ENCODE peak calls at places on chromosomes 11 and 22, in five cellular contexts. C is CD8-positive, alpha-beta T cell; S is gastrocnemius medialis; L is adrenal gland; T is uterus. K is an unnamed sample.
A peak's percentile ranks its signal among the peaks of the same experiment; 100 is the strongest.

GRCh38 chr22:47854226-47854625 is 1091.8 kb downstream of the TBC1D22A start:
- DNase-seq in L (no peak), C (no peak), S (no peak), T (no peak), K (no peak)

GRCh38 chr22:47102648-47103047 is 340.2 kb downstream of the TBC1D22A start:
- DNase-seq in C (no peak), L (no peak), S (no peak), T (no peak), K (no peak)

GRCh38 chr11:95922536-95923440 is 1.1 kb downstream of the MTMR2 start:
- DNase-seq in S (no peak), C (no peak), T (no peak), L (no peak), K (no peak)

GRCh38 chr22:17159504-17159951 is 451 bp upstream of the HDHD5 start:
- DNase-seq in C (peak; percentile 30), T (no peak), S (peak; percentile 44), L (peak; percentile 55), K (no peak)

GRCh38 chr11:17257200-17257599 is 19.3 kb upstream of the NUCB2 start:
- DNase-seq in L (no peak), S (no peak), C (no peak), T (no peak), K (no peak)

GRCh38 chr11:2562181-2562581 is 117.4 kb downstream of the KCNQ1 start:
- DNase-seq in L (peak; percentile 54), T (no peak), S (no peak), C (no peak), K (peak; percentile 59)

GRCh38 chr11:8381871-8382396 is 118.3 kb upstream of the LMO1 start:
- DNase-seq in L (no peak), T (no peak), C (no peak), S (no peak), K (peak; percentile 69)

GRCh38 chr22:29040385-29041275 is 21.0 kb downstream of the C22orf31 start:
- DNase-seq in S (peak; percentile 41), C (peak; percentile 65), T (peak; percentile 60), L (peak; percentile 79), K (no peak)

GRCh38 chr11:18703001-18703763 is 4.6 kb downstream of the TMEM86A start:
- DNase-seq in T (no peak), C (no peak), L (no peak), S (peak; percentile 68), K (no peak)

GRCh38 chr11:43948341-43949185 is 6.1 kb downstream of the C11orf96 start:
- DNase-seq in C (no peak), T (no peak), L (no peak), S (no peak), K (no peak)

GRCh38 chr11:70540196-70540595 is 141.9 kb downstream of the CTTN start:
- DNase-seq in L (no peak), S (no peak), C (no peak), T (no peak), K (peak; percentile 56)

GRCh38 chr22:35921777-35922176 is 106.8 kb downstream of the RBFOX2 start:
- DNase-seq in S (peak; percentile 82), L (peak; percentile 86), C (peak; percentile 25), T (peak; percentile 60), K (no peak)

GRCh38 chr11:28618426-28618825 is 510.2 kb downstream of the METTL15 start:
- DNase-seq in S (no peak), L (no peak), C (no peak), T (no peak), K (no peak)

GRCh38 chr11:15692739-15693138 is 578.0 kb downstream of the INSC start:
- DNase-seq in L (no peak), C (no peak), S (no peak), T (no peak), K (no peak)

GRCh38 chr22:21712751-21713427 is 22.7 kb downstream of the YPEL1 start:
- DNase-seq in S (peak; percentile 62), T (peak; percentile 67), C (peak; percentile 58), L (peak; percentile 78), K (no peak)

GRCh38 chr11:132448334-132448995 is 1078.0 kb downstream of the NTM start:
- DNase-seq in C (no peak), S (no peak), L (no peak), T (no peak), K (no peak)

GRCh38 chr22:27245056-27245455 is 556.5 kb downstream of the MN1 start:
- DNase-seq in C (no peak), S (no peak), L (no peak), T (no peak), K (no peak)

GRCh38 chr11:24963879-24964278 is 467.0 kb downstream of the LUZP2 start:
- DNase-seq in L (no peak), S (no peak), T (no peak), C (no peak), K (no peak)

DNA sequence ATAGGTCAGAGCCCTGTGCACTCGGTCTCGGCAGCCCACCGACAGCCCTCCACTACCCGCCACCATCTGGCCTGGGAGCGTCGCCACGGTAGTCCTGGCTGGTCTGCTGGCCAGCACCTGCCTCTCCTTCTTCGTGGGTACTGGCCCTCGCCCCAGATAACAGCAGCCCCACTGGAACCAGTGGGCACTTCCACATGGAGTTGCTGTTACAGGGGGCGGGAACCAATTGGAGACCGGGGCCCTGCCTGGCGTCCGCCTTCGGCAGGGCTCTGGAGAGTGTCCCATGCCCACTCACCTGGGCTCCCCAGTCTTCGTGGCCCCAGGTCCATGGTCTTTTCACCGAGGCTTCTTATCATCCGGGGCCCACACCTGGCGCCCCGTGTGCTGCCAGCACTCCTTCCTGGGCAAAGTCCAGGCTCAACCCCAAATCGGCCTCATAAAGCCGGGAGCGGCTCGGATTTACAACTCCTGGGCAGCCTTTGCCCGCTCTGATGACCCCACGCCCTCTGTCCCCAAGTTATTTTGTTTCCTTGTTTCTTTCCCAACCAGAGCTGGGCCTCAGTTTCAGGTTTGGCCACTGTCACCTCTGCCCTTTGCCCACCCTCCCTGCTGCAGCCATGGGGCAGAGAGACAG is 12.9 kb upstream of the EHD1 start:
- DNase-seq in T (no peak), S (no peak), L (no peak), C (no peak), K (no peak)
- H3K4me1 ChIP-seq in T (no peaks in the 10 kb centered on the region), S (peaks cover 9% of the 10 kb centered on the region), L (no peaks in the 10 kb centered on the region), C (peaks cover 17% of the 10 kb centered on the region), K (peaks cover 48% of the 10 kb centered on the region)

DNA sequence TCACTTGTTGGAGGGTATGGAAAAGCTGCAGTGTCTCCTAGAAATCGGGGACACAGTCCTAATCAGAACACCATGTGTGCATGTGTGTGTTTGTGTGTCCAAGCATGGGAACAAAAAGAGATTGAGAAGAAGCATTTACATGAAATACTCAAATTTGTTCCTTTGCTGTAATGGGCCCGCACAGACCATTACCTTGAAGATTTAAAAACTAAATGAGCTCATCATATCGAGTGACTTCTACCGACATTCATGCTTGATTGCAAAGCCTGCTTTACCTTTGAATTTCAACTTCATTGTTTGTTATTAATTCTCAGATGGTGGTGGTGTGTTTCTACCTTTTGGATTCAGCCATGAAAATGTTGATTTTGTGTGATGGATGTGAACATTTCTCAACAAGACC is 106.9 kb downstream of the ZBTB16 start:
- DNase-seq in C (no peak), S (no peak), T (no peak), L (no peak), K (no peak)
- H3K27ac ChIP-seq in C (no peak overlapping the region), S (peak overlapping the region; percentile 94), T (peak overlapping the region; percentile 98), L (peak overlapping the region; percentile 98), K (peak overlapping the region; percentile 92)

DNA sequence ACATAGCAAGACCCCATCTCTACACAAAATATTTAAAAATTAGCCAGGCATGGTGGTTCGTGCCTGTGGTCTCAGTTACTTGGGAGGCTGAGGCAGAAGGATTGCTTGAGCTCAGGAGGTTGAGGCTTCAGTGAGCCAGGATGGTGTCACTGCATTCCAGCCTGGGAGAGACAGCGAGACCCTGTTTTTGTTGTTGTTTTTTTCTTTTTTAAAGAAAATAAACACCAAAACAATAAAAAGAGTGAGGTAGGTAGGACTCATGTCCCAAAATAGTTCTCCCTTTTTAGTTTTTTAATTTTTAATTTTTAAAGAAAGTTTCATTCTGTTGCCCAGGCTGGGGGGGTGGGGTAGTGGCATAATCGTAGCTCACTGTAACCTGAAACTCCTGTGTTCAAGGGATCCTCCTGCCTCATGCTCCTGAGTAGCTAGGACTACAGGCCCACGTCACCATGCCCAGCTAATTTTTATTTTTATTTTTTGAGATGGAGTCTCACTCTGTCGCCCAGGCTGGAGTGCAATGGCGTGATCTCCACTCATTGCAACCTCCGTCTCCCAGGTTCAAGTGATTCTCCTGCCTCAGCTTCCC is 25.5 kb upstream of the MALAT1 start:
- DNase-seq in S (peak; percentile 58), T (no peak), L (no peak), C (no peak), K (no peak)
- TF ChIP-seq CTCF in S (no peak), T (no peak), L (no peak), C (no peak), K (no peak)

GRCh38 chr22:23178512-23179254 is 1.6 kb upstream of the BCR start:
- DNase-seq in S (peak; percentile 26), C (peak; percentile 70), L (peak; percentile 74), T (peak; percentile 74), K (peak; percentile 91)

GRCh38 chr22:23177197-23177596 is 3.1 kb upstream of the BCR start:
- DNase-seq in C (no peak), L (no peak), T (no peak), S (no peak), K (no peak)

GRCh38 chr22:23175817-23176644 is 4.3 kb upstream of the BCR start:
- DNase-seq in C (no peak), T (no peak), L (no peak), S (no peak), K (no peak)

GRCh38 chr22:23179381-23180294 is 671 bp upstream of the BCR start:
- DNase-seq in S (no peak), C (no peak), L (peak; percentile 61), T (peak; percentile 50), K (peak; percentile 85)

GRCh38 chr22:23176645-23177027 is 3.7 kb upstream of the BCR start:
- DNase-seq in L (no peak), T (no peak), C (no peak), S (no peak), K (no peak)
- H3K4me1 ChIP-seq in L (peaks cover 11% of the 10 kb centered on the region), T (no peaks in the 10 kb centered on the region), C (peaks cover 26% of the 10 kb centered on the region), S (peaks cover 20% of the 10 kb centered on the region), K (peaks cover 23% of the 10 kb centered on the region)

GRCh38 chr22:46083383-46084350 is 66.7 kb upstream of the PPARA start:
- DNase-seq in L (peak; percentile 16), T (peak; percentile 27), S (peak; percentile 16), C (no peak), K (peak; percentile 54)

GRCh38 chr22:46084943-46085830 is 65.1 kb upstream of the PPARA start:
- DNase-seq in C (no peak), L (peak; percentile 84), S (peak; percentile 94), T (peak; percentile 92), K (peak; percentile 88)

GRCh38 chr22:46082633-46083032 is 67.7 kb upstream of the PPARA start:
- DNase-seq in T (no peak), S (peak; percentile 2), L (peak; percentile 6), C (no peak), K (no peak)

GRCh38 chr22:46085831-46086576 is 64.3 kb upstream of the PPARA start:
- DNase-seq in C (no peak), L (peak; percentile 60), S (peak; percentile 84), T (peak; percentile 85), K (peak; percentile 76)

DNA sequence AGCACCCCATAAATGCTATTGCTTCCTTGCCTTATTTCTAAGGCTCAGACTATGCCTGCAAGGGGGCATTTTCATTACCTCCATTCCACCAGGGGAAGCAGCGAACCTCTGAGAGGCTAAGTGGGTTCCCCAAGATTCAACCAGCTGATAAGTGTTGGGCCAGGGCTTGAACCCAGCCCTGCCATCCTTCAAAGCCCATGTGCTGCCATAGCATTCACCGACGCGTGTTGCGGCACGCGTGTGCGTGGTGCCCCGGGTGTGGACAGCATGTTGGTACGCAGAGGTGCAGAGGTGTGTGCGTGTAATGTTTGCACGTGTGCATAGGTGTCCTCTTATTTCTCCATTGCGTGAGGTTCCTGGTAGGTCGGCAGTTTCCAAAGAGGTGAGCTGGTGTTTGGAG is 66.0 kb upstream of the PPARA start:
- DNase-seq in S (peak; percentile 31), T (no peak), L (no peak), C (no peak), K (peak; percentile 59)
- H3K27ac ChIP-seq in S (peak overlapping the region; percentile 97), T (peak overlapping the region; percentile 99), L (peak overlapping the region; percentile 98), C (no peak overlapping the region), K (peak overlapping the region; percentile 76)